ENCODE peak calls at places on chromosomes 11 and 22, in four cellular contexts. One of them, this sample, is unnamed.

GRCh38 chr22:50014655-50015401 is 2.3 kb upstream of the IL17REL start:
- DNase-seq in A549: no peak
- DNase-seq in WTC11: no peak
- DNase-seq in GM12878: no peak
- DNase-seq in this sample: peak

GRCh38 chr11:61141601-61142028 is 19.6 kb downstream of the VPS37C start:
- DNase-seq in A549: no peak
- DNase-seq in WTC11: no peak
- DNase-seq in GM12878: no peak
- DNase-seq in this sample: no peak

GRCh38 chr11:74634537-74634936 is 42.2 kb downstream of the POLD3 start:
- DNase-seq in A549: peak
- DNase-seq in WTC11: no peak
- DNase-seq in GM12878: no peak
- DNase-seq in this sample: no peak

GRCh38 chr11:120336641-120337132 is 474 bp downstream of the ARHGEF12 start:
- DNase-seq in A549: peak
- DNase-seq in WTC11: peak
- DNase-seq in GM12878: no peak
- DNase-seq in this sample: no peak

GRCh38 chr11:70798296-70798695 is 400.0 kb downstream of the CTTN start:
- DNase-seq in A549: no peak
- DNase-seq in WTC11: no peak
- DNase-seq in GM12878: no peak
- DNase-seq in this sample: no peak

GRCh38 chr11:88332851-88333250 is 4.7 kb downstream of the CTSC start:
- DNase-seq in A549: no peak
- DNase-seq in WTC11: no peak
- DNase-seq in GM12878: no peak
- DNase-seq in this sample: no peak

GRCh38 chr11:116714902-116715301 is 57.9 kb downstream of the BUD13 start:
- DNase-seq in A549: no peak
- DNase-seq in WTC11: no peak
- DNase-seq in GM12878: no peak
- DNase-seq in this sample: no peak

GRCh38 chr22:21917959-21918261 is 34.7 kb downstream of the PPM1F start:
- DNase-seq in A549: no peak
- DNase-seq in WTC11: no peak
- DNase-seq in GM12878: no peak
- DNase-seq in this sample: no peak

GRCh38 chr11:47971501-47971900 is 8.9 kb upstream of the PTPRJ start:
- DNase-seq in A549: no peak
- DNase-seq in WTC11: no peak
- DNase-seq in GM12878: no peak
- DNase-seq in this sample: peak

GRCh38 chr22:50684501-50684900 is 11.9 kb downstream of the SHANK3 start:
- DNase-seq in A549: no peak
- DNase-seq in WTC11: no peak
- DNase-seq in GM12878: no peak
- DNase-seq in this sample: peak

GRCh38 chr11:17519486-17519885 is 24.7 kb downstream of the USH1C start:
- DNase-seq in A549: no peak
- DNase-seq in WTC11: no peak
- DNase-seq in GM12878: no peak
- DNase-seq in this sample: no peak

GRCh38 chr11:10763766-10764165 is 12.7 kb downstream of the CTR9 start:
- DNase-seq in A549: no peak
- DNase-seq in WTC11: no peak
- DNase-seq in GM12878: no peak
- DNase-seq in this sample: no peak

DNA sequence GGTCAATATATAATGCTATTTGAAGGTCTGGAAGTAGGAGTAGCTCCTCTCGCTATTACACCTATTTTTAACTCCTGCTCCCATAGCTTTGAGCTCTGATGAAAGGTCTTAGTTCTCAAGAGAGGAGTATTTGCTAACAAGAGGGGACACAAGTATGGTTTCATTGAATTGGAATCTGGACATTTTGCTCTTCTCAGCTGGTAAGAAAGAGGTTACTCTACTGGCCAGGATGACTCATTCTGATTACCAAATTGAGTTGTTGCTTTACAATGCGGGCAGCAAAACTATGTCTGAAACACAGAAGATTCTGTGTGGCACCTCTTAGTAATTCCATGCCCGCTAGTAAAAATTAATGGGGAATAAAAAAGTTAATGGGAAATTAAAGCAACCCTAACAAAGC is 63.6 kb upstream of the EP300 start:
- DNase-seq in A549: no peak
- DNase-seq in WTC11: no peak
- DNase-seq in GM12878: no peak
- DNase-seq in this sample: no peak
- TF ChIP-seq USF2 in A549: no peak
- TF ChIP-seq USF2 in WTC11: no peak
- TF ChIP-seq USF2 in GM12878: no peak
- TF ChIP-seq USF2 in this sample: no peak

DNA sequence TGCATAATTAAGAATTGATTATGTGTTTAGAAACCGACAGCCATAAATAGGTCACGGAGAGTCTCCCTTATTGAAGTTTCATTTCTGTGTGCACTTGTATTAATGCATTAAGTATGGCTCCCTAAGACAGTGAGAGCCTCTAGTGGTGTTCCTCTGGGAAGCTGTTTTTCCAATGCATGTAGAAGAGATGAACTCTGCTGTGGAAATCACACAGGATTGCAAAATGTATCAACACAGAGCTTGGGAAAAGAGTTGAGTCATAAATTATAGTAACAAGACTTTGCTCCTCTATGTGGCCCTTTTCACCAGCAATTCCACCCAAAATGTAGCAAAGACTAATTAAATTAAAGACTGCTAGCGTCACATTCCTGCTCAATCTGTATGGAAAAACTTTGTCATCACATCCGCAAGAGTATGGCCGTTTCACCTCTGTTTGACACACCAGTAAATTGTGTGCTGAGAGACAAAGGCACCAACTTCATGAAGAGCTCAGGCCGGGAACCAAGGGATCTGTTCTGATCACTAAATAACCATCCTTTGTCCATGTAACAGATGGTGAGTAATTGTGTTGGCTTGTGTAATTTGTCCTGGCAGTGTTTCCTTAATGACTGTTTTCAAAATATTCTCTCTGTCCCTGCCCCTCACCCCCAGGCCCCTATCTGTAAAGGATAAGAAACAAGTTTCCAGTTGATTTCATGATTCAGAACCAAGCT is 209.2 kb upstream of the SORL1-AS1 start:
- DNase-seq in A549: no peak
- DNase-seq in WTC11: no peak
- DNase-seq in GM12878: no peak
- DNase-seq in this sample: no peak
- TF ChIP-seq USF2 in A549: no peak
- TF ChIP-seq USF2 in WTC11: no peak
- TF ChIP-seq USF2 in GM12878: no peak
- TF ChIP-seq USF2 in this sample: no peak

GRCh38 chr11:12677131-12677530 is 2.9 kb downstream of the TEAD1 start:
- DNase-seq in A549: no peak
- DNase-seq in WTC11: no peak
- DNase-seq in GM12878: no peak
- DNase-seq in this sample: peak
- TF ChIP-seq USF2 in A549: no peak
- TF ChIP-seq USF2 in WTC11: no peak
- TF ChIP-seq USF2 in GM12878: no peak
- TF ChIP-seq USF2 in this sample: no peak

DNA sequence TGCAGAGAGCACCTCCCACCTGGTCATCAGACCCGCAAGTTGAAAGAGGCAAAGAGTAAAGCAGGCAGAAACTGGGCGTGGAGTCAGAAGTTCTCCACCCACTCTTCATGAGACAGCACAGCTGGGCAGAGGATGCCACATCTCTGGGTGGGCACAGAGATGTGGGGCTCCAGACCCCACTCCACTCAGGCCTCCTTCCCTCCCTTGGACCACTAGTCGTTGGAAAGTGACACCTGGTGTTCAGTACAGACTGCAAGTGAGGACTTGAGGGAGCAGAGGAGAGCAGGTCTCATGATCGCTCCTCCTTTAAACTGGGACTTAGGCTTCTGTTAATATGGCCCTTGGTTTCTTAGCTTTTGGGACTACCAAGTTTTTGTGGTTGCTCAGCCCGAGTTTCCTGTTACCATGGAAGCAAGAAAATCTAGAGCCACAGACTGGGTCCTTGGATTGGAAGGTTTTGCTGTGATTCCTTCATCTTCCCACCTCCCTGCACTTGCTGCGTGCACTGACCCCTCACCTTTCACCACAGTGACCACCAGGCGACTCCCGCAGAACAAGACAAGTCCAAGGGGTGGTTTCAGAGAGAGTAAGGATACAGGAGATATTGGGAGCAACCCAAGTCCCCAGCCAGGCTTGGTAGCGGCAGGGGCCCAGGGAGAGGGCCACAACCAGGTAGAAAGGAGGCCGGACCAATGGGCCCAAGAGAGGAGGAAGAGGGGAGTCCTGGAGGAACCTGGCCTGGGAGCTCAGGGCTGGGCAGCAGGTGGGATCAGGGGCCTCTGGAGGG is 20.9 kb downstream of the CSF2RB start:
- DNase-seq in A549: no peak
- DNase-seq in WTC11: no peak
- DNase-seq in GM12878: no peak
- DNase-seq in this sample: no peak
- TF ChIP-seq USF2 in A549: no peak
- TF ChIP-seq USF2 in WTC11: no peak
- TF ChIP-seq USF2 in GM12878: no peak
- TF ChIP-seq USF2 in this sample: no peak

GRCh38 chr22:24772493-24773220 is 1.9 kb downstream of the PIWIL3 start:
- DNase-seq in A549: peak
- DNase-seq in WTC11: peak
- DNase-seq in GM12878: no peak
- DNase-seq in this sample: peak
- TF ChIP-seq USF2 in A549: no peak
- TF ChIP-seq USF2 in WTC11: no peak
- TF ChIP-seq USF2 in GM12878: no peak
- TF ChIP-seq USF2 in this sample: no peak

GRCh38 chr11:73266644-73267015 is 5.5 kb upstream of the P2RY6 start:
- DNase-seq in A549: no peak
- DNase-seq in WTC11: no peak
- DNase-seq in GM12878: no peak
- DNase-seq in this sample: no peak

GRCh38 chr11:73267122-73267846 is 4.9 kb upstream of the P2RY6 start:
- DNase-seq in A549: no peak
- DNase-seq in WTC11: no peak
- DNase-seq in GM12878: no peak
- DNase-seq in this sample: no peak

GRCh38 chr11:73265278-73265810 is 6.8 kb upstream of the P2RY6 start:
- DNase-seq in A549: no peak
- DNase-seq in WTC11: no peak
- DNase-seq in GM12878: no peak
- DNase-seq in this sample: no peak

GRCh38 chr11:73267921-73268540 is 4.1 kb upstream of the P2RY6 start:
- DNase-seq in A549: no peak
- DNase-seq in WTC11: no peak
- DNase-seq in GM12878: no peak
- DNase-seq in this sample: no peak

GRCh38 chr11:73265853-73266643 is 6.1 kb upstream of the P2RY6 start:
- DNase-seq in A549: no peak
- DNase-seq in WTC11: no peak
- DNase-seq in GM12878: no peak
- DNase-seq in this sample: no peak
- TF ChIP-seq USF2 in A549: no peak
- TF ChIP-seq USF2 in WTC11: no peak
- TF ChIP-seq USF2 in GM12878: no peak
- TF ChIP-seq USF2 in this sample: no peak

This sample was measured in SK-N-SH.